ENCODE peak calls at places on chromosomes 3 and 15, in eight cellular contexts. O is activated gamma-delta T cell treated with Interleukin-2 at 50 U/mL for 16 hours, U is BJ, B is astrocyte of the cerebellum, N is transverse colon, V is mesothelial cell of epicardium, I is ovary, M is NCI-H1092 treated with DMSO at 0.1 percent for 48 hours. J is an unnamed sample.

GRCh38 chr15:69703495-69704187 is 251.0 kb downstream of the RPLP1 start:
- DNase-seq in V (no peak), U (no peak), B (peak; percentile 63), I (no peak), M (no peak), O (no peak), N (no peak), J (no peak)

GRCh38 chr3:82276992-82277391 is 515.5 kb upstream of the GBE1 start:
- DNase-seq in N (no peak), O (no peak), V (no peak), B (no peak), M (no peak), U (no peak), I (no peak), J (no peak)

GRCh38 chr3:43490640-43491185 is 131.1 kb downstream of the ANO10 start:
- DNase-seq in B (no peak), M (no peak), N (no peak), U (no peak), I (no peak), V (no peak), O (no peak), J (no peak)

GRCh38 chr15:92810418-92811138 is 89.5 kb upstream of the CHD2 start:
- DNase-seq in U (no peak), N (peak; percentile 76), M (peak; percentile 82), I (peak; percentile 75), B (no peak), V (no peak), O (no peak), J (peak; percentile 20)

GRCh38 chr15:81880833-81881232 is 165.0 kb downstream of the MEX3B start:
- DNase-seq in U (no peak), M (peak; percentile 9), N (no peak), I (no peak), B (no peak), O (no peak), V (no peak), J (no peak)

GRCh38 chr3:132435911-132436425 is 18.7 kb downstream of the DNAJC13 start:
- DNase-seq in V (no peak), N (no peak), B (no peak), O (no peak), M (no peak), I (no peak), U (no peak), J (no peak)

GRCh38 chr15:100565591-100565990 is 36.4 kb downstream of the LINS1 start:
- DNase-seq in I (no peak), U (no peak), N (no peak), O (no peak), B (no peak), M (no peak), V (no peak), J (no peak)

GRCh38 chr15:26891448-26891881 is 24.6 kb downstream of the GABRA5 start:
- DNase-seq in B (peak; percentile 57), I (no peak), U (no peak), N (no peak), V (peak; percentile 89), M (peak; percentile 74), O (no peak), J (peak; percentile 48)

GRCh38 chr15:68275165-68275746 is 2.3 kb upstream of the FEM1B start:
- DNase-seq in V (no peak), I (no peak), O (no peak), N (no peak), M (no peak), B (no peak), U (no peak), J (no peak)

GRCh38 chr3:37993811-37994638 is 3.4 kb downstream of the VILL start:
- DNase-seq in I (peak; percentile 83), V (peak; percentile 67), N (peak; percentile 79), B (no peak), M (no peak), U (no peak), O (peak; percentile 51), J (peak; percentile 41)

GRCh38 chr3:197305854-197306253 is 7.4 kb upstream of the DLG1 start:
- DNase-seq in M (no peak), U (peak; percentile 79), I (no peak), N (no peak), V (no peak), O (no peak), B (peak; percentile 76), J (no peak)

GRCh38 chr3:116815321-116815720 is 105.7 kb downstream of the TUSC7 start:
- DNase-seq in N (no peak), V (no peak), M (no peak), O (no peak), I (no peak), U (no peak), B (no peak), J (no peak)

GRCh38 chr3:148681080-148681479 is 16.6 kb upstream of the AGTR1 start:
- DNase-seq in U (no peak), V (no peak), B (no peak), O (no peak), N (no peak), I (no peak), M (no peak), J (no peak)

GRCh38 chr15:70149667-70150404 is 52.1 kb upstream of the TLE3 start:
- DNase-seq in B (no peak), U (no peak), M (no peak), I (no peak), V (no peak), N (no peak), O (no peak), J (no peak)

GRCh38 chr3:80285370-80285769 is 517.6 kb upstream of the ROBO1 start:
- DNase-seq in V (no peak), U (no peak), O (no peak), N (no peak), M (no peak), I (no peak), B (peak; percentile 72), J (no peak)

GRCh38 chr3:196800742-196801141 is 61.1 kb downstream of the PAK2 start:
- DNase-seq in I (no peak), V (no peak), N (no peak), U (no peak), B (no peak), M (no peak), O (no peak), J (no peak)

GRCh38 chr3:101824691-101825090 is 24.6 kb upstream of the NFKBIZ start:
- DNase-seq in O (no peak), M (no peak), U (no peak), N (no peak), V (no peak), B (no peak), I (no peak), J (no peak)

GRCh38 chr3:15758297-15758696 is 39.5 kb downstream of the ANKRD28 start:
- DNase-seq in B (no peak), V (no peak), M (no peak), N (no peak), O (no peak), U (no peak), I (no peak), J (no peak)

GRCh38 chr3:56775356-56775914 is 26.3 kb downstream of the ARHGEF3 start:
- DNase-seq in I (no peak), O (no peak), B (no peak), V (no peak), N (no peak), M (no peak), U (no peak), J (no peak)

GRCh38 chr3:51718547-51719412 is 11.9 kb downstream of the GRM2 start:
- DNase-seq in V (no peak), I (no peak), U (no peak), N (peak; percentile 73), B (no peak), M (peak; percentile 52), O (peak; percentile 23), J (no peak)

GRCh38 chr3:157132936-157133335 is 27.0 kb downstream of the CCNL1 start:
- DNase-seq in V (no peak), I (no peak), U (no peak), O (no peak), M (no peak), N (no peak), B (no peak), J (peak; percentile 31)

GRCh38 chr3:186054481-186055399 is 54.1 kb downstream of the ETV5 start:
- DNase-seq in M (peak; percentile 11), O (no peak), B (no peak), N (no peak), V (no peak), U (no peak), I (no peak), J (peak; percentile 41)

GRCh38 chr15:79987969-79988368 is 17.0 kb upstream of the BCL2A1 start:
- DNase-seq in N (no peak), U (no peak), B (no peak), V (no peak), I (no peak), O (no peak), M (no peak), J (no peak)

GRCh38 chr15:41934843-41935242 is 37.5 kb downstream of the EHD4 start:
- DNase-seq in N (peak; percentile 61), I (no peak), B (no peak), M (no peak), O (peak; percentile 75), V (no peak), U (no peak), J (no peak)

GRCh38 chr3:54670269-54671000 is 257.4 kb downstream of the LRTM1 start:
- DNase-seq in V (no peak), I (no peak), B (no peak), M (no peak), N (peak; percentile 56), O (no peak), U (no peak), J (no peak)

GRCh38 chr3:86938305-86938704 is 52.6 kb downstream of the VGLL3 start:
- DNase-seq in V (no peak), U (no peak), M (no peak), O (no peak), B (no peak), N (no peak), I (no peak), J (no peak)

GRCh38 chr3:127022849-127023248 is 39.9 kb downstream of the PLXNA1 start:
- DNase-seq in B (no peak), I (no peak), U (no peak), V (no peak), N (no peak), M (no peak), O (no peak), J (no peak)

GRCh38 chr3:85387913-85388510 is 429.2 kb downstream of the CADM2 start:
- DNase-seq in I (no peak), N (no peak), O (no peak), M (peak; percentile 14), B (peak; percentile 4), U (no peak), V (no peak), J (no peak)

GRCh38 chr15:80580536-80581260 is 114.4 kb upstream of the ABHD17C start:
- DNase-seq in B (no peak), U (no peak), I (no peak), V (no peak), O (no peak), M (no peak), N (no peak), J (no peak)

GRCh38 chr15:82856397-82857170 is 47.2 kb downstream of the WHAMM start:
- DNase-seq in M (no peak), N (no peak), V (no peak), B (no peak), O (no peak), U (no peak), I (no peak), J (no peak)

GRCh38 chr3:121883507-121883906 is 10.7 kb upstream of the SLC15A2 start:
- DNase-seq in U (no peak), V (no peak), O (no peak), I (no peak), B (no peak), N (no peak), M (no peak), J (no peak)

GRCh38 chr15:38129531-38130199 is 123.0 kb upstream of the SPRED1 start:
- DNase-seq in N (peak; percentile 69), U (peak; percentile 99), V (no peak), I (peak; percentile 83), M (no peak), B (peak; percentile 97), O (no peak), J (peak; percentile 49)

J was measured in caudate nucleus.